ENCODE peak calls at places on chromosomes 5 and 9, in four cellular contexts. One of them, this sample, is unnamed.

GRCh38 chr9:99035313-99035712 is 69.6 kb upstream of the TGFBR1 start:
- DNase-seq in PC-3: no peak
- DNase-seq in breast epithelium: no peak
- DNase-seq in endothelial cell: no peak
- DNase-seq in this sample: no peak

GRCh38 chr5:147547730-147548129 is 37.9 kb upstream of the DPYSL3 start:
- DNase-seq in endothelial cell: no peak
- DNase-seq in breast epithelium: no peak
- DNase-seq in PC-3: no peak
- DNase-seq in this sample: no peak

GRCh38 chr5:123344819-123345426 is 78.3 kb downstream of the CEP120 start:
- DNase-seq in PC-3: peak; percentile 34
- DNase-seq in breast epithelium: no peak
- DNase-seq in endothelial cell: peak; percentile 8
- DNase-seq in this sample: no peak

GRCh38 chr5:14306415-14306814 is 163.3 kb downstream of the TRIO start:
- DNase-seq in breast epithelium: no peak
- DNase-seq in endothelial cell: no peak
- DNase-seq in PC-3: no peak
- DNase-seq in this sample: no peak

GRCh38 chr5:162529886-162530285 is 462.3 kb downstream of the GABRG2 start:
- DNase-seq in endothelial cell: no peak
- DNase-seq in breast epithelium: no peak
- DNase-seq in PC-3: no peak
- DNase-seq in this sample: no peak

GRCh38 chr9:120475341-120475740 is 104.6 kb downstream of the CDK5RAP2 start:
- DNase-seq in endothelial cell: no peak
- DNase-seq in breast epithelium: no peak
- DNase-seq in PC-3: no peak
- DNase-seq in this sample: no peak

GRCh38 chr9:133594310-133594709 is 14.9 kb downstream of the FAM163B start:
- DNase-seq in breast epithelium: no peak
- DNase-seq in endothelial cell: no peak
- DNase-seq in PC-3: no peak
- DNase-seq in this sample: no peak

GRCh38 chr5:68265822-68266395 is 50.4 kb downstream of the PIK3R1 start:
- DNase-seq in PC-3: no peak
- DNase-seq in breast epithelium: no peak
- DNase-seq in endothelial cell: no peak
- DNase-seq in this sample: no peak

GRCh38 chr5:176534640-176535039 is 2.6 kb downstream of the RNF44 start:
- DNase-seq in breast epithelium: no peak
- DNase-seq in PC-3: no peak
- DNase-seq in endothelial cell: no peak
- DNase-seq in this sample: no peak

GRCh38 chr5:36897616-36898015 is 21.0 kb downstream of the NIPBL start:
- DNase-seq in endothelial cell: no peak
- DNase-seq in breast epithelium: no peak
- DNase-seq in PC-3: no peak
- DNase-seq in this sample: no peak

GRCh38 chr5:180673371-180674252 is 24.2 kb upstream of the FLT4 start:
- DNase-seq in endothelial cell: peak; percentile 38
- DNase-seq in PC-3: no peak
- DNase-seq in breast epithelium: no peak
- DNase-seq in this sample: no peak

GRCh38 chr5:116130471-116130870 is 45.6 kb downstream of the COMMD10 start:
- DNase-seq in breast epithelium: no peak
- DNase-seq in PC-3: peak; percentile 11
- DNase-seq in endothelial cell: no peak
- DNase-seq in this sample: no peak

GRCh38 chr5:140041492-140042421 is 1.3 kb downstream of the NRG2 start:
- DNase-seq in PC-3: peak; percentile 87
- DNase-seq in breast epithelium: no peak
- DNase-seq in endothelial cell: peak; percentile 18
- DNase-seq in this sample: no peak

GRCh38 chr5:39980056-39980455 is 555.3 kb upstream of the DAB2 start:
- DNase-seq in PC-3: peak; percentile 33
- DNase-seq in endothelial cell: no peak
- DNase-seq in breast epithelium: no peak
- DNase-seq in this sample: no peak

GRCh38 chr9:104200456-104200994 is 106.4 kb downstream of the SMC2 start:
- DNase-seq in PC-3: no peak
- DNase-seq in breast epithelium: no peak
- DNase-seq in endothelial cell: no peak
- DNase-seq in this sample: no peak

GRCh38 chr5:153794327-153794726 is 244.4 kb downstream of the FAM114A2 start:
- DNase-seq in PC-3: no peak
- DNase-seq in endothelial cell: no peak
- DNase-seq in breast epithelium: no peak
- DNase-seq in this sample: no peak

GRCh38 chr9:78566948-78567675 is 270.2 kb downstream of the PSAT1 start:
- DNase-seq in breast epithelium: no peak
- DNase-seq in PC-3: peak; percentile 65
- DNase-seq in endothelial cell: no peak
- DNase-seq in this sample: no peak

GRCh38 chr5:140243855-140244254 is 59.0 kb downstream of the PFDN1 start:
- DNase-seq in endothelial cell: no peak
- DNase-seq in PC-3: no peak
- DNase-seq in breast epithelium: no peak
- DNase-seq in this sample: no peak

GRCh38 chr9:1495684-1496083 is 445.5 kb downstream of the DMRT2 start:
- DNase-seq in endothelial cell: no peak
- DNase-seq in breast epithelium: no peak
- DNase-seq in PC-3: no peak
- DNase-seq in this sample: no peak

GRCh38 chr9:70046274-70047070 is 2.8 kb downstream of the MAMDC2 start:
- DNase-seq in PC-3: no peak
- DNase-seq in endothelial cell: peak; percentile 5
- DNase-seq in breast epithelium: no peak
- DNase-seq in this sample: no peak

GRCh38 chr5:41559184-41559583 is 48.8 kb upstream of the PLCXD3 start:
- DNase-seq in PC-3: no peak
- DNase-seq in endothelial cell: no peak
- DNase-seq in breast epithelium: no peak
- DNase-seq in this sample: no peak

GRCh38 chr9:137441289-137441934 is at the start of gene ENTPD8:
- DNase-seq in endothelial cell: peak; percentile 54
- DNase-seq in PC-3: peak; percentile 60
- DNase-seq in breast epithelium: no peak
- DNase-seq in this sample: no peak

GRCh38 chr5:78265163-78265562 is 29.3 kb downstream of the AP3B1 start:
- DNase-seq in endothelial cell: no peak
- DNase-seq in breast epithelium: no peak
- DNase-seq in PC-3: no peak
- DNase-seq in this sample: no peak

DNA sequence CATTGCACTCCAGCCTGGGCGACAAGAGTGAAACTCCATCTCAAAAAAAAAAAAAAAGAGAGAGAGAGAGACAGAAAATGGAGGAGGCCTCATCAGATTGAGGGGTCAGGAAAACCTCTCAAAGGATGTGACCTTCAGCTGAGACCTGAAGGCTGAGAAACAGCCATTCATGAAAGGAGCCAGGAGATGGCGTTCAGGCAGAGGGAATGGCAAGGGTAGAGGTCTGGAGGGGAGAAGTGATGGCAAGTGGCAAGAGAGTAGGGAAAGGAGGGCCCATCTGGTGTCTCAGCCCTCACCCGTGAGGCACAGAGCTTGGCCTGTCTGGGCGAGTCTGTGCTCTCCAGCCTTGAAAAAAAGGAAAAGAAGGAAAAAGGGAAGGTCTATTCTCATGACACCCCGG is 17.0 kb downstream of the CAMK2A start:
- DNase-seq in PC-3: peak; percentile 72
- DNase-seq in endothelial cell: peak; percentile 41
- DNase-seq in breast epithelium: no peak
- DNase-seq in this sample: no peak
- TF ChIP-seq CTCF in PC-3: peak; percentile 70
- TF ChIP-seq CTCF in endothelial cell: no peak
- TF ChIP-seq CTCF in breast epithelium: no peak
- TF ChIP-seq CTCF in this sample: no peak

GRCh38 chr5:178462846-178463245 is 127.3 kb downstream of the COL23A1 start:
- DNase-seq in breast epithelium: no peak
- DNase-seq in PC-3: no peak
- DNase-seq in endothelial cell: no peak
- DNase-seq in this sample: no peak

GRCh38 chr5:178461426-178461730 is 128.8 kb downstream of the COL23A1 start:
- DNase-seq in endothelial cell: no peak
- DNase-seq in PC-3: no peak
- DNase-seq in breast epithelium: no peak
- DNase-seq in this sample: no peak

GRCh38 chr5:178460174-178460573 is 130.0 kb downstream of the COL23A1 start:
- DNase-seq in breast epithelium: no peak
- DNase-seq in endothelial cell: no peak
- DNase-seq in PC-3: no peak
- DNase-seq in this sample: no peak

GRCh38 chr5:178458140-178458539 is 132.1 kb downstream of the COL23A1 start:
- DNase-seq in endothelial cell: no peak
- DNase-seq in breast epithelium: no peak
- DNase-seq in PC-3: no peak
- DNase-seq in this sample: no peak

GRCh38 chr5:178460598-178461425 is 129.4 kb downstream of the COL23A1 start:
- DNase-seq in PC-3: peak; percentile 66
- DNase-seq in breast epithelium: peak; percentile 63
- DNase-seq in endothelial cell: peak; percentile 91
- DNase-seq in this sample: peak; percentile 27
- TF ChIP-seq CTCF in PC-3: peak; percentile 78
- TF ChIP-seq CTCF in breast epithelium: peak; percentile 68
- TF ChIP-seq CTCF in endothelial cell: peak; percentile 89
- TF ChIP-seq CTCF in this sample: no peak

DNA sequence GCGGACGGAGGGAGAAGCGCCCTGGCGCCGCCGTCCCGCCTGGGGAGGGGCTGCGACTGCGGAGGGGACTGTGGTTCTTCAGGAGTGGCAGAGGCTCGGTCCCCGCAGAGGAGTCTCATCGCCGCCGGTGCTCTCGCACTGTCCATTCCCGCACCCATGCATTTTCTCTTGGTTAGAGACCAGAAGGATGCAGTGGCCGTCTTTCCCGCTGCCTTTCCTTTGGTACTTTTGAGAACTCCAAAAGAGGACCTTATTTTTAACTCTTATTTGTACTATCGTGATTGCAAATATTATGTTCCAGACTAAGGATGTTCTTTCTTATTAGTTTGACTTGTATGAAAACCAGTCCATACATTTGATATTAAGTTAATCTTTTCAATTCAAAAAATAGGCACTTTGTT is 611 bp downstream of the ZFYVE16 start:
- DNase-seq in breast epithelium: peak; percentile 66
- DNase-seq in endothelial cell: peak; percentile 67
- DNase-seq in PC-3: peak; percentile 52
- DNase-seq in this sample: no peak
- TF ChIP-seq CTCF in breast epithelium: no peak
- TF ChIP-seq CTCF in endothelial cell: no peak
- TF ChIP-seq CTCF in PC-3: no peak
- TF ChIP-seq CTCF in this sample: no peak

DNA sequence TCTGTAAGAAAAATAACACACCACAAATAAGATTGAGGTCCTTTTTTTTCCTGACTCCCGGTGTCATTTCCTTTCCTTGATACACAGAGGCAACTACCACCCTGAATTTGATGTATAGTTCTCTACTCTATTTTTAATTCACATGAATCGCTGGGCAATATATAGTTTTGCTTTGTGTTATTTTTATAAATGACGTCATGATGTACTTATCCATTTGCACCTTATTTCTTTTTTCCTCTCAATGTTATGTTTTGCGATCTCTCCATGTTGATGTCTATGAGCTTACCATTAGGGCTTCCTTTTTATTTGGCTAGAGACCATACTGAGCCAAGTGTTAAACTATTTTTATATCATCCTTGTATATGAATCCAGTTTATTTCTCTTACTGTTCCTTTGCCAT is 175.9 kb downstream of the PAPPA start:
- DNase-seq in endothelial cell: no peak
- DNase-seq in breast epithelium: no peak
- DNase-seq in PC-3: no peak
- DNase-seq in this sample: no peak
- TF ChIP-seq CTCF in endothelial cell: no peak
- TF ChIP-seq CTCF in breast epithelium: no peak
- TF ChIP-seq CTCF in PC-3: no peak
- TF ChIP-seq CTCF in this sample: no peak

GRCh38 chr9:134778841-134779411 is 101.7 kb upstream of the FCN2 start:
- DNase-seq in breast epithelium: peak; percentile 71
- DNase-seq in PC-3: peak; percentile 60
- DNase-seq in endothelial cell: peak; percentile 82
- DNase-seq in this sample: no peak
- TF ChIP-seq CTCF in breast epithelium: peak; percentile 36
- TF ChIP-seq CTCF in PC-3: peak; percentile 62
- TF ChIP-seq CTCF in endothelial cell: peak; percentile 71
- TF ChIP-seq CTCF in this sample: no peak

This sample was measured in activated B cell treated with CpG ODN at 0.5 μM for 24 hours.